ENCODE peak calls at places on chromosomes 11 and 22, in ten cellular contexts. Y is IMR-90, H is right lobe of liver, O is gastrocnemius medialis, N is adrenal gland, R is heart left ventricle, Z is ovary, K is HepG2, D is prostate gland, C is A549. E is an unnamed sample.

GRCh38 chr11:22633354-22633902 is 7.8 kb upstream of the FANCF start:
- DNase-seq in Y (no peak), H (no peak), O (no peak), N (no peak), R (no peak), Z (no peak), K (peak), D (no peak), C (no peak), E (no peak)

GRCh38 chr22:49535126-49535525 is 292.5 kb downstream of the BRD1 start:
- DNase-seq in Y (no peak), H (no peak), O (no peak), N (no peak), R (no peak), Z (no peak), K (no peak), D (no peak), C (no peak), E (peak)

GRCh38 chr11:132605794-132606570 is 926.3 kb downstream of the OPCML start:
- DNase-seq in Y (no peak), H (no peak), O (no peak), N (no peak), R (no peak), Z (no peak), K (no peak), D (no peak), C (no peak), E (no peak)

GRCh38 chr22:36423461-36424404 is 36.0 kb upstream of the MYH9 start:
- DNase-seq in Y (peak), H (no peak), O (no peak), N (no peak), R (no peak), Z (no peak), K (no peak), D (no peak), C (no peak), E (no peak)

GRCh38 chr11:77387701-77388100 is 86.2 kb downstream of the PAK1 start:
- DNase-seq in Y (no peak), H (no peak), O (no peak), N (no peak), R (no peak), Z (no peak), K (no peak), D (no peak), C (no peak), E (no peak)

GRCh38 chr22:20031732-20032406 is 11.0 kb downstream of the TANGO2 start:
- DNase-seq in Y (no peak), H (no peak), O (no peak), N (no peak), R (no peak), Z (no peak), K (no peak), D (no peak), C (no peak), E (no peak)

GRCh38 chr11:27934830-27935145 is 173.2 kb downstream of the KIF18A start:
- DNase-seq in Y (peak), H (no peak), O (no peak), N (no peak), R (no peak), Z (no peak), K (no peak), D (no peak), C (peak), E (no peak)

GRCh38 chr11:11349051-11349450 is 4.0 kb downstream of the CSNK2A3 start:
- DNase-seq in Y (no peak), H (no peak), O (no peak), N (no peak), R (no peak), Z (no peak), K (no peak), D (no peak), C (no peak), E (no peak)

GRCh38 chr11:104870910-104871309 is 27.4 kb downstream of the CASP12 start:
- DNase-seq in Y (peak), H (no peak), O (no peak), N (no peak), R (no peak), Z (no peak), K (no peak), D (no peak), C (no peak), E (no peak)

GRCh38 chr11:8533332-8533731 is 60.7 kb downstream of the STK33 start:
- DNase-seq in Y (no peak), H (no peak), O (no peak), N (no peak), R (no peak), Z (no peak), K (no peak), D (no peak), C (no peak), E (no peak)

GRCh38 chr11:95764267-95764898 is 25.2 kb downstream of the FAM76B start:
- DNase-seq in Y (peak), H (no peak), O (no peak), N (no peak), R (no peak), Z (no peak), K (peak), D (no peak), C (peak), E (no peak)

GRCh38 chr22:49541451-49542230 is 286.0 kb downstream of the BRD1 start:
- DNase-seq in Y (no peak), H (peak), O (no peak), N (no peak), R (no peak), Z (no peak), K (no peak), D (no peak), C (no peak), E (no peak)

GRCh38 chr11:26778000-26778757 is 56.3 kb upstream of the SLC5A12 start:
- DNase-seq in Y (peak), H (no peak), O (no peak), N (no peak), R (no peak), Z (no peak), K (no peak), D (no peak), C (no peak), E (no peak)

GRCh38 chr11:118895093-118896039 is 11.7 kb downstream of the CXCR5 start:
- DNase-seq in Y (no peak), H (peak), O (no peak), N (peak), R (no peak), Z (peak), K (no peak), D (no peak), C (no peak), E (no peak)

GRCh38 chr22:45082795-45083194 is 73.0 kb upstream of the PHF21B start:
- DNase-seq in Y (no peak), H (no peak), O (no peak), N (no peak), R (no peak), Z (no peak), K (no peak), D (no peak), C (peak), E (no peak)

GRCh38 chr11:926341-926916 is 759 bp downstream of the AP2A2 start:
- DNase-seq in Y (peak), H (no peak), O (no peak), N (peak), R (peak), Z (peak), K (no peak), D (peak), C (peak), E (no peak)

GRCh38 chr11:45252134-45252856 is 33.8 kb downstream of the SYT13 start:
- DNase-seq in Y (peak), H (no peak), O (peak), N (peak), R (peak), Z (no peak), K (peak), D (no peak), C (peak), E (no peak)

GRCh38 chr22:46674906-46675305 is 54.7 kb downstream of the GRAMD4 start:
- DNase-seq in Y (no peak), H (no peak), O (no peak), N (no peak), R (no peak), Z (no peak), K (no peak), D (no peak), C (no peak), E (no peak)

GRCh38 chr11:68160100-68160695 is 39.0 kb upstream of the CHKA start:
- DNase-seq in Y (no peak), H (no peak), O (no peak), N (peak), R (no peak), Z (no peak), K (no peak), D (no peak), C (no peak), E (no peak)

GRCh38 chr11:12377824-12378593 is 638 bp downstream of the PARVA start:
- DNase-seq in Y (peak), H (peak), O (peak), N (peak), R (peak), Z (peak), K (peak), D (peak), C (peak), E (peak)

GRCh38 chr11:84645988-84646689 is 981.0 kb downstream of the DLG2 start:
- DNase-seq in Y (no peak), H (no peak), O (no peak), N (no peak), R (no peak), Z (no peak), K (no peak), D (no peak), C (no peak), E (no peak)

GRCh38 chr22:46047841-46048595 is 71.1 kb upstream of the WNT7B start:
- DNase-seq in Y (no peak), H (peak), O (no peak), N (no peak), R (no peak), Z (peak), K (no peak), D (no peak), C (no peak), E (peak)

GRCh38 chr11:44621140-44621681 is 55.7 kb downstream of the CD82 start:
- DNase-seq in Y (peak), H (peak), O (no peak), N (peak), R (peak), Z (peak), K (peak), D (peak), C (peak), E (peak)

GRCh38 chr11:114928260-114928870 is 250.0 kb downstream of the NXPE2 start:
- DNase-seq in Y (no peak), H (no peak), O (no peak), N (no peak), R (no peak), Z (no peak), K (no peak), D (no peak), C (no peak), E (no peak)

GRCh38 chr11:118343981-118344521 is at the start of gene CD3G:
- DNase-seq in Y (no peak), H (no peak), O (no peak), N (no peak), R (no peak), Z (no peak), K (no peak), D (no peak), C (no peak), E (no peak)

GRCh38 chr11:61973603-61974162 is 6.2 kb upstream of the FTH1 start:
- DNase-seq in Y (no peak), H (no peak), O (no peak), N (peak), R (no peak), Z (peak), K (peak), D (peak), C (no peak), E (peak)

GRCh38 chr11:118892515-118892914 is 8.8 kb downstream of the CXCR5 start:
- DNase-seq in Y (no peak), H (no peak), O (no peak), N (no peak), R (no peak), Z (peak), K (no peak), D (no peak), C (no peak), E (no peak)

GRCh38 chr22:50107529-50107928 is 17.7 kb downstream of the MOV10L1 start:
- DNase-seq in Y (no peak), H (no peak), O (no peak), N (no peak), R (no peak), Z (no peak), K (no peak), D (no peak), C (no peak), E (peak)

GRCh38 chr22:25890651-25891050 is 148.7 kb downstream of the MYO18B start:
- DNase-seq in Y (no peak), H (no peak), O (no peak), N (no peak), R (no peak), Z (no peak), K (no peak), D (no peak), C (no peak), E (no peak)

GRCh38 chr11:47541070-47541469 is 11.9 kb downstream of the CELF1 start:
- DNase-seq in Y (no peak), H (no peak), O (no peak), N (no peak), R (no peak), Z (no peak), K (no peak), D (no peak), C (no peak), E (no peak)

GRCh38 chr22:23175817-23176644 is 4.3 kb upstream of the BCR start:
- DNase-seq in Y (no peak), H (no peak), O (no peak), N (no peak), R (no peak), Z (no peak), K (no peak), D (no peak), C (no peak), E (no peak)

GRCh38 chr11:17208257-17208999 is 642 bp upstream of the PIK3C2A start:
- DNase-seq in Y (peak), H (no peak), O (peak), N (peak), R (no peak), Z (no peak), K (peak), D (peak), C (peak), E (peak)

DNA sequence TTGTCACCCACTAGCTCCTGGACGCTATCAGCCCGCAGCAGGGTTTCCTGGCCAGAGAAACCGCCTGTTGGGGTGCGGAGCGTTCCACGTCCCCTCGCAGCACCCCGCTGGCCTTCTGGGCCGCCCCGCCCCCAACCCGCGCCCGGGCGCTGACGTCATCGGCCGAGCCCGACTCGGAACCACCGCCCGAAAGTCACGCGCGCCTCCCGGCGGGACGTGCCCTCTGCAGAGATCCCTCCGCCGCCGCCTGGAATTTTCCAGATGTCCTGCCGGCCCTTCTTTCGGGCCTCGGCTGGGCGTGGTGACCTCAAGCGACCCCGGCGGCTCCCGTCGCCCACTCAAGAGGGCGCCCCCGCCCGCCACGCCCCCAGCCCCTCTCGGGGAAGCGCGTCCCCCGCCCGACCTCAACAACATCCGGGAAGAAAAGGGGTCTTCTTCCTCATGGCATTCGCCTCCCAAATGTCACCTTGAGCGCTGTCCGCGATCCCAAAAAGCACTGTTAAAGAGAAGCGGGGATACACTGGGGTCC is 430 bp upstream of the NEAT1 start:
- DNase-seq in Y (peak), H (peak), O (peak), N (peak), R (peak), Z (peak), K (peak), D (peak), C (peak), E (peak)
- TF ChIP-seq POLR2A in Y (no peak), H (no peak), O (no peak), N (no peak), R (no peak), Z (peak), K (no peak), D (peak), C (no peak), E (no peak)

GRCh38 chr11:79926707-79927106 is 485.9 kb upstream of the TENM4 start:
- DNase-seq in Y (no peak), H (no peak), O (no peak), N (no peak), R (no peak), Z (no peak), K (no peak), D (no peak), C (no peak), E (no peak)
- TF ChIP-seq POLR2A in Y (no peak), H (no peak), O (no peak), N (no peak), R (no peak), Z (no peak), K (no peak), D (no peak), C (no peak), E (no peak)

GRCh38 chr11:123060265-123061000 is 1.5 kb downstream of the HSPA8 start:
- DNase-seq in Y (no peak), H (no peak), O (no peak), N (no peak), R (no peak), Z (no peak), K (no peak), D (no peak), C (no peak), E (no peak)

GRCh38 chr11:123061403-123062157 is at the start of gene HSPA8:
- DNase-seq in Y (peak), H (peak), O (peak), N (peak), R (peak), Z (peak), K (peak), D (peak), C (peak), E (peak)

GRCh38 chr11:123062892-123063395 is 1.0 kb upstream of the HSPA8 start:
- DNase-seq in Y (peak), H (no peak), O (no peak), N (no peak), R (no peak), Z (no peak), K (no peak), D (no peak), C (no peak), E (no peak)

GRCh38 chr11:123063396-123064267 is 1.7 kb upstream of the HSPA8 start:
- DNase-seq in Y (peak), H (no peak), O (peak), N (peak), R (peak), Z (no peak), K (peak), D (peak), C (peak), E (peak)

GRCh38 chr11:123062158-123062891 is 389 bp upstream of the HSPA8 start:
- DNase-seq in Y (peak), H (peak), O (peak), N (peak), R (peak), Z (peak), K (peak), D (peak), C (peak), E (peak)
- TF ChIP-seq POLR2A in Y (no peak), H (peak), O (no peak), N (peak), R (no peak), Z (peak), K (peak), D (peak), C (peak), E (no peak)

GRCh38 chr22:38845368-38845740 is 1.5 kb upstream of the NPTXR start:
- DNase-seq in Y (no peak), H (no peak), O (no peak), N (no peak), R (no peak), Z (no peak), K (no peak), D (no peak), C (no peak), E (no peak)

GRCh38 chr22:38842512-38843200 is 1.2 kb downstream of the NPTXR start:
- DNase-seq in Y (no peak), H (no peak), O (no peak), N (no peak), R (no peak), Z (no peak), K (no peak), D (no peak), C (no peak), E (no peak)

GRCh38 chr22:38843201-38843715 is 570 bp downstream of the NPTXR start:
- DNase-seq in Y (peak), H (no peak), O (no peak), N (peak), R (peak), Z (peak), K (peak), D (no peak), C (peak), E (no peak)

GRCh38 chr22:38844661-38845367 is 986 bp upstream of the NPTXR start:
- DNase-seq in Y (no peak), H (no peak), O (no peak), N (no peak), R (no peak), Z (no peak), K (no peak), D (no peak), C (no peak), E (no peak)

DNA sequence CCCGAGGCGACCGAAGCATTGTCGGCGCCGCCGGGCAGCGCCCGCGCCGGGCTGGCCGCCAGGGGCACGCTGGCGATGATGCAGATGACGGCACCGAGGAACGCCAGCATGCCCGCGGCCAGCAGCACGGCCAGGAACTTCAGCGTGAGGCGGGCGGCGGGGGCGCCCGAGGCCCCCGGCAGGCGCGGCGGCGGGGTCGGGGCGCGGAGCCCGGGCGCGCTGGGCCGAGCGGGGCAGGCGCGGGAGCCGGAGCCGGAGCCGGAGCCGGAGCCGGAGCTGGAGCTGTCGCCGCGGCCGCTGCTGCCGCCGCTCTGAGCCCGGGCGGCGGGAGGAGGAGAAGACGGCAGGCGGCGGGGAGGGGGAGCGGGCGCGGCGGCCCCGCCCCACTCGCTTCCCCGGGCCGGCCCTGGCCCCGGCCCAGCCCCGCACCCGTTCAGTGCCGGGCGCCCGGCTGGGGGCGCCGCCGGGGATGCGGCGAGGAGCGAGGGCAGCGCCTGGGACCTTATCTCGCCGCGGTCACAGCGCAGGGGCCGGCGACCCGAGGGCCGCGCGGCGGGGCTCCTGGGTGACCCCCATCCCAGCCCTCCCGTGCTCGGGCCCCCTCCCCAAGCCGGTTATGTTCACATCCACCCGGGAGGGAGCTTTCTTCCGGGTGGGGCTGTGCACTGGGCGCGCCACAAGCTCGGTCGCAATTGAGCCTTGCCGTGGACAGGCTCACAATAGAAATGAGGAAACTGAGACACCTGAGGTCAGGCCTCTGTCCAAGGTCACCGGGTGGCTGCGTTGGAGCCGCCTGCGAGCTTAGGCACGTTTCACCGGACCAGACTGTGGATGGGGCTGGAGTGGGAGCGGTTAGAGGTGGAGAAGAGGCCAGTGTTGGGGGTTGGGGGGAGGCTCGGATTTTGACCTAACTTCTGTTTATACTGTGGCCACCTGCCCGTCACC is at the start of gene NPTXR:
- DNase-seq in Y (peak), H (no peak), O (no peak), N (peak), R (peak), Z (peak), K (peak), D (peak), C (peak), E (no peak)
- TF ChIP-seq POLR2A in Y (no peak), H (no peak), O (peak), N (peak), R (no peak), Z (peak), K (peak), D (no peak), C (peak), E (no peak)

GRCh38 chr11:131305005-131305404 is 65.4 kb upstream of the NTM start:
- DNase-seq in Y (peak), H (no peak), O (no peak), N (no peak), R (no peak), Z (no peak), K (no peak), D (no peak), C (no peak), E (no peak)
- TF ChIP-seq POLR2A in Y (no peak), H (no peak), O (no peak), N (no peak), R (no peak), Z (no peak), K (no peak), D (no peak), C (no peak), E (no peak)

DNA sequence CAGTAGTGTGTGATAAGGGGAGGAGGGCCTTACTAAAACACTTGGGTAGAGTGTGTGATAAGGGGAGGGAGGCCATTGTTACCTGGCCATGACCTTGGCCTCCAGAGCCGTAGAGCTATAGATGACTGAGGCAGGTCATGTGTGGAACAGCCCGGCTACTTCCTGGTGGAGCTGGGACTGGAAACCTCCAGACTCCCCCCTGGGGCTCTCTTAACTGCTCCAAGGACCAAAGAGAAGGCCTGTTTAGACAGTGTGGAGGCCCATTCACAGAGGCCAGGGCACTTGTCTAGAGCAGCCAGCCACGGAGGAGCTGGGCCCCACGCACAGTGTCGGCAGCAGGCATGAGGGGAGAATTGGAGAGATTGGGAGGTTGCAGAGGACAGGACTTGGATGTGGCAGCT is 12.5 kb upstream of the MICALL1 start:
- DNase-seq in Y (no peak), H (no peak), O (no peak), N (no peak), R (no peak), Z (no peak), K (peak), D (no peak), C (no peak), E (no peak)
- TF ChIP-seq POLR2A in Y (no peak), H (no peak), O (no peak), N (no peak), R (no peak), Z (no peak), K (no peak), D (no peak), C (no peak), E (no peak)

E was measured in lower leg skin.